ENCODE peak calls at places on chromosomes 5 and 9, in six cellular contexts. V is right cardiac atrium, R is AG09309, O is skeletal muscle cell, M is NCI-H345, X is LHCN-M2. U is an unnamed sample.

GRCh38 chr9:96232539-96233241 is 69.3 kb downstream of the HSD17B3 start:
- DNase-seq in X (peak), O (peak), R (peak), M (peak), V (peak), U (peak)

GRCh38 chr5:11681796-11682195 is 222.4 kb downstream of the CTNND2 start:
- DNase-seq in M (no peak), X (no peak), V (no peak), O (no peak), R (no peak), U (no peak)

GRCh38 chr9:113269355-113269754 is 6.0 kb downstream of the CDC26 start:
- DNase-seq in M (no peak), O (no peak), V (no peak), X (no peak), R (no peak), U (no peak)

GRCh38 chr5:60960591-60960990 is 15.6 kb downstream of the NDUFAF2 start:
- DNase-seq in V (no peak), O (peak), X (peak), M (no peak), R (no peak), U (no peak)

GRCh38 chr5:168528521-168529360 is at the start of gene FBLL1:
- DNase-seq in O (peak), M (peak), R (no peak), V (peak), X (peak), U (no peak)

GRCh38 chr9:2725126-2725525 is 7.8 kb downstream of the KCNV2 start:
- DNase-seq in X (no peak), V (no peak), O (no peak), R (no peak), M (no peak), U (no peak)

GRCh38 chr5:10695055-10695649 is 65.9 kb downstream of the DAP start:
- DNase-seq in V (peak), O (no peak), M (peak), X (peak), R (no peak), U (peak)

GRCh38 chr5:61450170-61450815 is 118.2 kb downstream of the ZSWIM6 start:
- DNase-seq in V (no peak), M (no peak), X (peak), O (peak), R (peak), U (no peak)

GRCh38 chr5:17727212-17727611 is 93.0 kb downstream of the TAF11L14 start:
- DNase-seq in M (peak), O (no peak), V (no peak), R (no peak), X (no peak), U (no peak)

GRCh38 chr9:109213300-109214121 is 46.5 kb upstream of the FRRS1L start:
- DNase-seq in X (no peak), R (no peak), M (no peak), O (no peak), V (no peak), U (no peak)

GRCh38 chr5:28254846-28255245 is 1216.5 kb upstream of the CDH9 start:
- DNase-seq in O (peak), X (peak), R (no peak), V (no peak), M (no peak), U (no peak)

GRCh38 chr5:946720-947625 is 54.3 kb downstream of the TRIP13 start:
- DNase-seq in V (no peak), O (no peak), M (no peak), X (no peak), R (no peak), U (no peak)

GRCh38 chr9:82117025-82117424 is 128.5 kb downstream of the SPATA31D1 start:
- DNase-seq in O (peak), X (no peak), V (no peak), M (no peak), R (peak), U (no peak)

GRCh38 chr5:170053896-170054295 is 51.8 kb upstream of the FOXI1 start:
- DNase-seq in V (no peak), O (no peak), X (no peak), R (no peak), M (no peak), U (no peak)

GRCh38 chr5:42912184-42912766 is 100.6 kb upstream of the SELENOP start:
- DNase-seq in X (peak), V (no peak), M (peak), R (peak), O (no peak), U (no peak)

GRCh38 chr5:78232163-78232562 is 62.3 kb downstream of the AP3B1 start:
- DNase-seq in R (no peak), O (no peak), V (no peak), M (no peak), X (no peak), U (no peak)

GRCh38 chr5:45508155-45508554 is 188.0 kb downstream of the HCN1 start:
- DNase-seq in V (no peak), R (no peak), O (no peak), M (no peak), X (no peak), U (no peak)

GRCh38 chr9:14251146-14252071 is 62.5 kb downstream of the NFIB start:
- DNase-seq in M (peak), V (peak), X (peak), O (peak), R (no peak), U (peak)

GRCh38 chr5:57841671-57842375 is 359.2 kb upstream of the ACTBL2 start:
- DNase-seq in O (peak), M (no peak), X (peak), V (no peak), R (peak), U (no peak)

GRCh38 chr5:154287136-154287535 is 96.6 kb downstream of the GALNT10 start:
- DNase-seq in X (peak), R (no peak), M (no peak), O (no peak), V (no peak), U (no peak)

GRCh38 chr5:151085517-151086031 is 4.7 kb upstream of the TNIP1 start:
- DNase-seq in V (peak), M (no peak), X (peak), O (no peak), R (no peak), U (peak)

GRCh38 chr9:97502222-97502983 is 937 bp downstream of the TMOD1 start:
- DNase-seq in V (peak), R (no peak), O (no peak), X (no peak), M (no peak), U (peak)

GRCh38 chr5:61626639-61627282 is 294.7 kb downstream of the ZSWIM6 start:
- DNase-seq in O (no peak), V (no peak), M (no peak), X (no peak), R (no peak), U (no peak)

U was measured in Right ventricle myocardium superior.